ENCODE peak calls at places on chromosomes 6 and 20, in nine cellular contexts. A is heart right ventricle; E is CD4-positive, CD25-positive, alpha-beta regulatory T cell; D is A549; S is A673; X is tibial artery; L is aorta; K is CD8-positive, alpha-beta T cell; Z is HCT116. R is an unnamed sample.

GRCh38 chr6:94341173-94341572 is 921.8 kb upstream of the EPHA7 start:
- DNase-seq in A (no peak), E (no peak), D (no peak), S (peak; percentile 24), X (no peak), L (no peak), K (no peak), Z (no peak), R (no peak)

GRCh38 chr20:10448270-10449156 is 13.4 kb downstream of the SLX4IP start:
- DNase-seq in A (no peak), E (no peak), D (no peak), S (peak; percentile 63), X (no peak), L (no peak), K (no peak), Z (no peak), R (no peak)

GRCh38 chr6:118325220-118325860 is 222.8 kb upstream of the PLN start:
- DNase-seq in A (no peak), E (no peak), D (no peak), S (no peak), X (peak; percentile 54), L (peak; percentile 76), K (no peak), Z (no peak), R (no peak)

GRCh38 chr20:61120595-61121515 is 131.2 kb upstream of the CDH4 start:
- DNase-seq in A (no peak), E (peak; percentile 40), D (peak; percentile 92), S (peak; percentile 87), X (peak; percentile 36), L (no peak), K (peak; percentile 26), Z (no peak), R (no peak)

GRCh38 chr6:52580905-52581304 is 4.0 kb upstream of the TRAM2 start:
- DNase-seq in A (no peak), E (no peak), D (no peak), S (no peak), X (no peak), L (no peak), K (no peak), Z (no peak), R (no peak)

GRCh38 chr20:46350986-46351267 is 42.6 kb upstream of the CDH22 start:
- DNase-seq in A (no peak), E (no peak), D (no peak), S (no peak), X (no peak), L (no peak), K (no peak), Z (no peak), R (no peak)

GRCh38 chr20:25668446-25668845 is 28.2 kb downstream of the ZNF337 start:
- DNase-seq in A (no peak), E (no peak), D (no peak), S (no peak), X (no peak), L (no peak), K (no peak), Z (no peak), R (no peak)

GRCh38 chr6:362231-362923 is 29.2 kb upstream of the IRF4 start:
- DNase-seq in A (no peak), E (no peak), D (no peak), S (no peak), X (no peak), L (no peak), K (no peak), Z (no peak), R (no peak)

DNA sequence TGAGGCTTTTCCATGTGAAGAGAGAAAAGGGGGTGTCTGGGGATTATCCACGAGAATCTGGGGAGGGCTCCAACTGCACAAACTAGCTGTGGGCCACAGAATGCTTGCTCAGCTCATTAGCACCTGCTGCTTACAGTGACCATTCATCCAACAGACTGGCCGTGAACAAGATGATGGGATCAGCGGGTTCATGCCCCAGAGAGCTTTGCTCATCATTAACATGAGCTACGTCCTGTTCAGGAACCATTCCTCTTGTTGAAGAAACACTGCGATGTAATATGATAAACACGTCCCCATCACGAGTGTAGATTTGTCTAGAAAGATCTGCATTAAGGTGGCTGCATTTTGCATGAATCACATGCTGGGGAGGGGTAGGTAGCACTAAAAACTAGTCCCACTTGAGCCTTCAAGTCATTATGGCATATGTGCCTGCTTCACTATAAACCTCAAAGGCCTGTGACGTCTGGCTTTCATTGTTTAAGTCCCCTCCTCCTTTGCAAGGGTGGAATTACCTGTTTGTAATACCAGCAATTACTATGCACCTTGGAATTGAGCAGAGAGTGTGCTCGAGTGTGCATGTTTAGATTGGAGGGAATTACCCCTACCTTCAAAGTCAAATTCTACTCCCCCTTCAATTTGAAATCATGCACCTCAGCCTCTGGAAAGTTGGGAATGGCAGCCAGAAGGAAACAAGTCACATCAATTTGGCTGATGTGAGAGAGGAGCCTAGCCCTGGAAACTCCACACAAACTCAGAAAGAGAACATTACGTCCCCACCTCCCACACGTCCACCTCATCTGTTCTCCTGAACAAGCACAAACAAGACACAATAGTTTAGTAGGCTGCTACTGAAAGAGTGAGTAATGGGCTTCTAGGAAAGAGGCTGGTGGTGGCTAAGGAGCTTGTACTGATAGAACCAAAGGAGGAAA is 3.7 kb downstream of the PLAGL2 start:
- DNase-seq in A (no peak), E (peak; percentile 35), D (no peak), S (no peak), X (no peak), L (no peak), K (no peak), Z (no peak), R (no peak)
- H3K4me1 ChIP-seq in A (peaks cover 69% of the 10 kb centered on the region), E (peaks cover 57% of the 10 kb centered on the region), D (peaks cover 20% of the 10 kb centered on the region), S (peaks cover 22% of the 10 kb centered on the region), X (peaks cover 49% of the 10 kb centered on the region), L (peaks cover 3% of the 10 kb centered on the region), K (peaks cover 46% of the 10 kb centered on the region), Z (peaks cover 21% of the 10 kb centered on the region), R (peaks cover 58% of the 10 kb centered on the region)

DNA sequence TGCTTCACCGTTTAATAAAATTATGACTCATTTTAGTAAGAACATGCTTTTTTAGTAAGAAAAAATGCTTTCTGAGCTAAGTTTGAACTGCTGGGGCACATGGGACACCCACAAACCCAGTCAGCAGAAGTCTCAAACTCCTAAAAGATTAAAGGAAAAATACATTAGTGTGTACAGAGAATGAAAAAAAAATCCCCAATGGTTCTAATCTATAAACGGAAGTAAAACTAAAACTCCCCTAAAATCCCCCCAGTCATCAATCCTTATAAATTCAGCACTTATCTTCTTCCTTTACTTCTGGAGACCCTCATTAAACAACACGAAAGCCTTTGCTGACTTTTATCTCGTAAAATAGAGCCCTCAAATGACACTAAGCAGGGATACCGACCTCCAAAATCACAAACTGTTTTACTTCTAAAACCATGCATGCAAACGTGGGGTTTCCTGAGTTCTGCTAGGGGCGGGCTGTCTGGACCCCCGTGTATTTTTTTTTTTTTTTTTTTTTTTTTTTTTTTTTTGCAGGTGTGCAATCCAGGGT is 1.1 kb upstream of the MYB start:
- DNase-seq in A (no peak), E (peak; percentile 50), D (no peak), S (no peak), X (no peak), L (no peak), K (no peak), Z (no peak), R (no peak)
- H3K4me3 ChIP-seq in A (peak overlapping the region; percentile 56), E (peak overlapping the region; percentile 67), D (peak overlapping the region; percentile 94), S (peak overlapping the region; percentile 57), X (peak overlapping the region; percentile 71), L (peak overlapping the region; percentile 65), K (peak overlapping the region; percentile 40), Z (peak overlapping the region; percentile 64), R (peak overlapping the region; percentile 55)

GRCh38 chr20:44120676-44121425 is 66.1 kb downstream of the JPH2 start:
- DNase-seq in A (no peak), E (no peak), D (no peak), S (no peak), X (no peak), L (no peak), K (no peak), Z (no peak), R (no peak)

GRCh38 chr20:44115181-44115580 is 71.8 kb downstream of the JPH2 start:
- DNase-seq in A (no peak), E (no peak), D (no peak), S (no peak), X (no peak), L (no peak), K (no peak), Z (no peak), R (no peak)

GRCh38 chr20:44117296-44118184 is 69.4 kb downstream of the JPH2 start:
- DNase-seq in A (no peak), E (no peak), D (no peak), S (no peak), X (no peak), L (no peak), K (no peak), Z (no peak), R (no peak)

GRCh38 chr20:44115762-44116644 is 71.0 kb downstream of the JPH2 start:
- DNase-seq in A (no peak), E (no peak), D (no peak), S (no peak), X (no peak), L (no peak), K (no peak), Z (no peak), R (peak; percentile 74)

DNA sequence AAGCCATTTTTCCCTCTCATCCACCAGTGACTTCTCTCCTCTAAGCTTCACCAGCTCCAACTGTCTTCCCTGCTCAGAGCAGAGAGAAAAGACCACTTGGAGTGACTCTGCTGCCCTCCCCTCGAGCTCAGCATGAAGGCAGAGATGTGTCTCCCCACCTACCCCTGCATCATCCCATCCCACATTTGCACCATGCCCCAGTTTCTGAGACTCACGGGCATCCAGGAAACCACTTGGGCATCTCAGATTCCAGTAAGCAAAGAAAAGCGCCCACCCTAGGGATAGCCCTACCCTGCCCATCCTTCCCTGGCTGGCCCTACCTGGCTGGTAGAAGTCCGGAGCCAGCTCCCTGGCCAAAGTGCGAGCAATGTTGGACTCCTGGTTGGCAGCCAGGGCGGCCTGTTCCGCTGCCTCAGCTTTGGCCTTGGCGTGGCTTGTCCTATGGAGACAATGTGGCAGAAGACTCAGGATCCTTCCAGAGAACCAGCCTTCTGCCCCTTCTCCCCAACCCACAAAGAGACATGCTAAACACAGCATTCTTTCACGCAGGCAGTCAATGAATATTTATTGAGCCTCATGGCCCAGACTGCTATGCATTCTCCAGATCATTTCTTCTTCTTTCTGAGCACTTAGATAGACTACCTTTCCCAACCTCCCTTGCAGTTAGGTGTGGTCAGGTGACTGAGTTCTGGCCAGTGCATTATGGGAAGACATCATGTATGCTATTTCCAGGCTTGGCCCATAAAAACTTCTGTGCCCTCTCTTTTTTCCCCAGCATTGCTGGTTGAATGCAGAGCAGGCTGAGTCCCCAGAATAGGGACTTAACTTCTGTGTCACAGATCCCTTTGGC is 68.6 kb downstream of the JPH2 start:
- DNase-seq in A (no peak), E (no peak), D (no peak), S (no peak), X (no peak), L (no peak), K (no peak), Z (no peak), R (no peak)
- H3K4me1 ChIP-seq in A (peaks cover 3% of the 10 kb centered on the region), E (peaks cover 4% of the 10 kb centered on the region), D (no peaks in the 10 kb centered on the region), S (no peaks in the 10 kb centered on the region), X (peaks cover 41% of the 10 kb centered on the region), L (peaks cover 2% of the 10 kb centered on the region), K (peaks cover 3% of the 10 kb centered on the region), Z (peaks cover 4% of the 10 kb centered on the region), R (no peaks in the 10 kb centered on the region)

GRCh38 chr6:139582956-139583355 is 208.5 kb upstream of the CITED2 start:
- DNase-seq in A (no peak), E (no peak), D (no peak), S (no peak), X (no peak), L (no peak), K (no peak), Z (no peak), R (no peak)

GRCh38 chr6:139583420-139583819 is 209.0 kb upstream of the CITED2 start:
- DNase-seq in A (no peak), E (no peak), D (no peak), S (no peak), X (no peak), L (no peak), K (no peak), Z (no peak), R (no peak)

GRCh38 chr6:139580592-139581484 is 206.4 kb upstream of the CITED2 start:
- DNase-seq in A (no peak), E (peak; percentile 4), D (no peak), S (no peak), X (no peak), L (no peak), K (no peak), Z (no peak), R (no peak)

GRCh38 chr6:139584599-139584998 is 210.2 kb upstream of the CITED2 start:
- DNase-seq in A (no peak), E (no peak), D (no peak), S (no peak), X (no peak), L (no peak), K (no peak), Z (no peak), R (no peak)

DNA sequence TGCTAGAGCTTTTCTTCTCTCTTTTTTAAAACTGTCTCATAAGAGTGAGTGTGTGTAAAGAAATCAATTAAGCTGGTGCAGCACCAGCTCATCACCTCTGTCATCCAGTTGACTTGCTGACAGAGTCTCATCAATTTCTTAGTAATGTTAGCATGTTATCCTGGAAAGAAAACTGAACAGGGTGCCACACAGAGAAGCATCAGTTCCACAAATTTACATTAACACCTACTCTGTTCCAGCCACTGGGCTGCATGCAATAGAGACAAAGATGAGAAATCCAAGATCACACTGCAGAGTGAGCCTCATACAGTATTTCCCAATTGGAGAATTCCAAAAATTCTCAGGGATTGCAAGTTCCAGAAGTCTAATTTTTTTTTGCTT is 207.0 kb upstream of the CITED2 start:
- DNase-seq in A (no peak), E (no peak), D (no peak), S (no peak), X (no peak), L (no peak), K (no peak), Z (no peak), R (no peak)
- H3K4me3 ChIP-seq in A (no peak overlapping the region), E (no peak overlapping the region), D (no peak overlapping the region), S (no peak overlapping the region), X (no peak overlapping the region), L (no peak overlapping the region), K (no peak overlapping the region), Z (no peak overlapping the region), R (no peak overlapping the region)

R was measured in left lung.